ENCODE peak calls at places on chromosomes 6 and 20, in six cellular contexts. O, F, S, B, P and V are unnamed samples. For H3K27me3, the result is how much of the 10 kb centered on the place peaks cover.

GRCh38 chr6:82371799-82372508 is 8.3 kb downstream of the TPBG start:
- DNase-seq in P (no peak), O (peak), F (no peak), B (no peak), S (no peak), V (peak)

GRCh38 chr20:49568491-49569151 is 684 bp upstream of the PTGIS start:
- DNase-seq in P (no peak), F (no peak), S (peak), O (peak), B (peak), V (no peak)

GRCh38 chr6:79589701-79590100 is 41.4 kb upstream of the SH3BGRL2 start:
- DNase-seq in S (no peak), B (no peak), P (no peak), F (no peak), O (no peak), V (no peak)

GRCh38 chr6:71527831-71528377 is 239.3 kb downstream of the OGFRL1 start:
- DNase-seq in F (no peak), P (peak), B (no peak), S (no peak), O (no peak), V (no peak)

GRCh38 chr20:57819291-57819690 is 109.5 kb upstream of the PMEPA1 start:
- DNase-seq in F (no peak), P (no peak), S (no peak), O (no peak), B (no peak), V (no peak)

GRCh38 chr6:121826156-121826810 is 390.8 kb downstream of the GJA1 start:
- DNase-seq in F (no peak), S (no peak), B (no peak), O (peak), P (peak), V (peak)

GRCh38 chr6:159805418-159806020 is 5.4 kb downstream of the PNLDC1 start:
- DNase-seq in B (no peak), P (no peak), F (no peak), O (no peak), S (no peak), V (no peak)

GRCh38 chr6:89067796-89068195 is 12.8 kb upstream of the PNRC1 start:
- DNase-seq in S (no peak), O (peak), F (no peak), B (no peak), P (no peak), V (no peak)

GRCh38 chr6:20467437-20467836 is 65.8 kb downstream of the E2F3 start:
- DNase-seq in P (no peak), B (no peak), O (no peak), F (no peak), S (no peak), V (no peak)

GRCh38 chr6:1597121-1597744 is 12.5 kb upstream of the FOXC1 start:
- DNase-seq in S (no peak), B (no peak), F (no peak), P (no peak), O (no peak), V (no peak)

GRCh38 chr20:41143354-41143753 is 6.0 kb downstream of the PLCG1 start:
- DNase-seq in O (no peak), S (no peak), P (no peak), F (no peak), B (no peak), V (no peak)

GRCh38 chr6:100103936-100104335 is 109.9 kb upstream of the MCHR2 start:
- DNase-seq in B (no peak), F (no peak), P (no peak), O (peak), S (no peak), V (no peak)

GRCh38 chr6:163765326-163765725 is 350.8 kb downstream of the QKI start:
- DNase-seq in O (no peak), B (no peak), P (no peak), F (no peak), S (no peak), V (no peak)

GRCh38 chr6:41428995-41429417 is 93.6 kb downstream of the NCR2 start:
- DNase-seq in F (no peak), S (no peak), P (peak), O (peak), B (no peak), V (peak)

GRCh38 chr6:2632943-2633584 is 117.7 kb downstream of the MYLK4 start:
- DNase-seq in S (no peak), P (no peak), O (no peak), B (no peak), F (no peak), V (no peak)

GRCh38 chr6:48840896-48841295 is 622.2 kb downstream of the MMUT start:
- DNase-seq in P (no peak), F (no peak), B (no peak), O (no peak), S (no peak), V (no peak)

GRCh38 chr6:1527098-1527497 is 82.6 kb upstream of the FOXC1 start:
- DNase-seq in F (no peak), S (peak), O (peak), B (no peak), P (no peak), V (peak)

GRCh38 chr6:99838607-99839006 is 155.4 kb downstream of the MCHR2 start:
- DNase-seq in P (no peak), F (no peak), B (no peak), S (peak), O (no peak), V (no peak)

GRCh38 chr6:123402052-123402451 is 234.7 kb downstream of the TRDN start:
- DNase-seq in S (no peak), F (no peak), O (no peak), P (peak), B (no peak), V (peak)

GRCh38 chr6:75149696-75150095 is 56.2 kb downstream of the COL12A1 start:
- DNase-seq in B (no peak), P (no peak), S (no peak), F (no peak), O (no peak), V (no peak)

DNA sequence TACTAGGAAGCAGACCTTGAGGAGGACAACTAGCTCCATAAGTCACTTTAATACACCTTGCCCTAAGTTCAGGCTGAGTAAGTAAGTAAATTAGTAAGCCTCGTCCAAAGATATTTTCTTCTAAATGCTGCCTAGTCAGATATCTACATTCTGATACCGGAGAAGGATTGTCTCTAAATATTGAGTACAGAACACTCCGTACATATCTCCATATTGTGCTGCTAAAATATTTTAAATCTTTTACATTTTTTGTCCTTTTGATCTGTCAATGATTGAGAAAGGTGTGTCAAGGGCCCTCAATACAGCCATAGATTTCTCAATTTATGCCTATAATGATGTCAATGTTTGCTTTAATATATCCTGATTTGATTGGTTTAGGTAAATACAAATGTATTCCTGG is 3.2 kb downstream of the WFDC8 start:
- DNase-seq in O (no peak), S (no peak), P (no peak), F (no peak), B (no peak), V (no peak)
- H2AFZ ChIP-seq in O (no peak), S (no peak), P (no peak), F (no peak), B (no peak), V (no peak)

GRCh38 chr20:61660559-61660958 is 405.1 kb downstream of the TAF4 start:
- DNase-seq in S (no peak), B (no peak), F (no peak), O (no peak), P (no peak), V (no peak)

GRCh38 chr20:61659652-61660346 is 405.9 kb downstream of the TAF4 start:
- DNase-seq in P (no peak), B (peak), S (no peak), F (no peak), O (no peak), V (no peak)

GRCh38 chr20:61656198-61656597 is 404.1 kb downstream of the CDH4 start:
- DNase-seq in F (no peak), B (no peak), S (no peak), P (no peak), O (no peak), V (no peak)

GRCh38 chr20:61657719-61658377 is 405.8 kb downstream of the CDH4 start:
- DNase-seq in O (no peak), S (no peak), F (no peak), P (no peak), B (no peak), V (no peak)

GRCh38 chr20:61658563-61658962 is 406.5 kb downstream of the CDH4 start:
- DNase-seq in S (no peak), O (no peak), B (no peak), F (no peak), P (no peak), V (no peak)
- H3K27me3 ChIP-seq in S (under half), O (under half), B (under half), F (under half), P (under half), V (under half)

DNA sequence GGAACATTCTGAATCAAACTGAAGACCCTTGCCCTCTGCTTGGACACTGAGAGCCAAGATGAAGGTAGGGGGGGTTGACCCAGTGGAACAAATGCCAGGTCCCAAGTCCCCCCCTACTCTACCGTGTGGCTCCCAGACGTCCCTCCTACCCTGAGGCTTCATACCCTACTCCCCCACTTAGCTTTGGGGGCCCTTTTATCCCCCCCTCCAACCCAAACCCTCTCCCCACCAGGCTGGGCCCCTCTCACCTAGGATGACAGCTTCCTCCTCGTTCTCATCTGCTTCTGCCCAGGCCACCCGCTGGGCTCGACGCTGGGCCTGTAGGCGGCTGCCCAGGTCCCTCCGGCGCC is 1.5 kb downstream of the DDRGK1 start:
- DNase-seq in O (no peak), F (no peak), S (no peak), B (no peak), P (no peak), V (no peak)
- H2AFZ ChIP-seq in O (peak), F (no peak), S (no peak), B (no peak), P (no peak), V (no peak)

GRCh38 chr20:63125893-63126601 is 89.9 kb downstream of the YTHDF1 start:
- DNase-seq in B (no peak), P (no peak), S (peak), F (no peak), O (no peak), V (no peak)
- H3K27me3 ChIP-seq in B (under half), P (under half), S (under half), F (under half), O (under half), V (under half)